ENCODE peak calls at places on chromosomes 4 and X, in five cellular contexts. One of them, this sample, is unnamed.

GRCh38 chr4:75867135-75867534 is 35.1 kb downstream of the PPEF2 start:
- DNase-seq in A549: no peak
- DNase-seq in GM23338: no peak
- DNase-seq in HepG2: no peak
- DNase-seq in K562: no peak
- DNase-seq in this sample: no peak

GRCh38 chr4:121107507-121107906 is 35.2 kb upstream of the NDNF start:
- DNase-seq in A549: no peak
- DNase-seq in GM23338: no peak
- DNase-seq in HepG2: no peak
- DNase-seq in K562: no peak
- DNase-seq in this sample: no peak

GRCh38 chr4:112386051-112386450 is 88.9 kb downstream of the ALPK1 start:
- DNase-seq in A549: no peak
- DNase-seq in GM23338: no peak
- DNase-seq in HepG2: no peak
- DNase-seq in K562: no peak
- DNase-seq in this sample: no peak

GRCh38 chr4:149521611-149522010 is 294.0 kb downstream of the IQCM start:
- DNase-seq in A549: no peak
- DNase-seq in GM23338: no peak
- DNase-seq in HepG2: no peak
- DNase-seq in K562: no peak
- DNase-seq in this sample: no peak

GRCh38 chr4:144316869-144317268 is 176.4 kb upstream of the GYPA start:
- DNase-seq in A549: no peak
- DNase-seq in GM23338: no peak
- DNase-seq in HepG2: no peak
- DNase-seq in K562: no peak
- DNase-seq in this sample: peak; percentile 4

GRCh38 chr4:18675586-18675985 is 654.0 kb upstream of the LCORL start:
- DNase-seq in A549: no peak
- DNase-seq in GM23338: no peak
- DNase-seq in HepG2: no peak
- DNase-seq in K562: no peak
- DNase-seq in this sample: no peak

GRCh38 chr4:185638548-185639301 is 103.4 kb upstream of the PDLIM3 start:
- DNase-seq in A549: no peak
- DNase-seq in GM23338: peak; percentile 59
- DNase-seq in HepG2: no peak
- DNase-seq in K562: no peak
- DNase-seq in this sample: no peak

GRCh38 chr4:169765845-169766244 is 8.1 kb upstream of the HPF1 start:
- DNase-seq in A549: no peak
- DNase-seq in GM23338: no peak
- DNase-seq in HepG2: no peak
- DNase-seq in K562: no peak
- DNase-seq in this sample: no peak

GRCh38 chr4:41334182-41334581 is 77.5 kb downstream of the UCHL1 start:
- DNase-seq in A549: no peak
- DNase-seq in GM23338: no peak
- DNase-seq in HepG2: no peak
- DNase-seq in K562: no peak
- DNase-seq in this sample: no peak

GRCh38 chr4:125322363-125322730 is 7.6 kb downstream of the FAT4 start:
- DNase-seq in A549: no peak
- DNase-seq in GM23338: no peak
- DNase-seq in HepG2: no peak
- DNase-seq in K562: no peak
- DNase-seq in this sample: no peak

GRCh38 chr4:2059034-2059725 is at the start of gene NAT8L:
- DNase-seq in A549: peak; percentile 48
- DNase-seq in GM23338: peak; percentile 83
- DNase-seq in HepG2: no peak
- DNase-seq in K562: peak; percentile 84
- DNase-seq in this sample: no peak

GRCh38 chrX:6228720-6229119 is at the start of gene NLGN4X:
- DNase-seq in A549: no peak
- DNase-seq in GM23338: peak; percentile 73
- DNase-seq in HepG2: no peak
- DNase-seq in K562: no peak
- DNase-seq in this sample: no peak

GRCh38 chr4:117957570-117957969 is 76.7 kb upstream of the NDST3 start:
- DNase-seq in A549: no peak
- DNase-seq in GM23338: no peak
- DNase-seq in HepG2: no peak
- DNase-seq in K562: no peak
- DNase-seq in this sample: no peak

GRCh38 chrX:15127010-15127409 is 142.9 kb downstream of the ASB9 start:
- DNase-seq in A549: no peak
- DNase-seq in GM23338: no peak
- DNase-seq in HepG2: no peak
- DNase-seq in K562: no peak
- DNase-seq in this sample: no peak

GRCh38 chrX:15087747-15088146 is 182.1 kb downstream of the ASB9 start:
- DNase-seq in A549: no peak
- DNase-seq in GM23338: no peak
- DNase-seq in HepG2: peak; percentile 5
- DNase-seq in K562: no peak
- DNase-seq in this sample: no peak

GRCh38 chrX:123993904-123994635 is 32.6 kb downstream of the STAG2 start:
- DNase-seq in A549: no peak
- DNase-seq in GM23338: no peak
- DNase-seq in HepG2: no peak
- DNase-seq in K562: no peak
- DNase-seq in this sample: no peak
- TF ChIP-seq JUNB in A549: no peak
- TF ChIP-seq JUNB in GM23338: no peak
- TF ChIP-seq JUNB in HepG2: no peak
- TF ChIP-seq JUNB in K562: no peak
- TF ChIP-seq JUNB in this sample: no peak

GRCh38 chr4:94413085-94413685 is 38.6 kb upstream of the PDLIM5 start:
- DNase-seq in A549: no peak
- DNase-seq in GM23338: no peak
- DNase-seq in HepG2: no peak
- DNase-seq in K562: no peak
- DNase-seq in this sample: no peak
- TF ChIP-seq JUNB in A549: no peak
- TF ChIP-seq JUNB in GM23338: no peak
- TF ChIP-seq JUNB in HepG2: no peak
- TF ChIP-seq JUNB in K562: no peak
- TF ChIP-seq JUNB in this sample: no peak

GRCh38 chrX:37653397-37654085 is 32.0 kb upstream of the XK start:
- DNase-seq in A549: no peak
- DNase-seq in GM23338: no peak
- DNase-seq in HepG2: no peak
- DNase-seq in K562: no peak
- DNase-seq in this sample: no peak
- TF ChIP-seq JUNB in A549: no peak
- TF ChIP-seq JUNB in GM23338: no peak
- TF ChIP-seq JUNB in HepG2: no peak
- TF ChIP-seq JUNB in K562: no peak
- TF ChIP-seq JUNB in this sample: no peak

DNA sequence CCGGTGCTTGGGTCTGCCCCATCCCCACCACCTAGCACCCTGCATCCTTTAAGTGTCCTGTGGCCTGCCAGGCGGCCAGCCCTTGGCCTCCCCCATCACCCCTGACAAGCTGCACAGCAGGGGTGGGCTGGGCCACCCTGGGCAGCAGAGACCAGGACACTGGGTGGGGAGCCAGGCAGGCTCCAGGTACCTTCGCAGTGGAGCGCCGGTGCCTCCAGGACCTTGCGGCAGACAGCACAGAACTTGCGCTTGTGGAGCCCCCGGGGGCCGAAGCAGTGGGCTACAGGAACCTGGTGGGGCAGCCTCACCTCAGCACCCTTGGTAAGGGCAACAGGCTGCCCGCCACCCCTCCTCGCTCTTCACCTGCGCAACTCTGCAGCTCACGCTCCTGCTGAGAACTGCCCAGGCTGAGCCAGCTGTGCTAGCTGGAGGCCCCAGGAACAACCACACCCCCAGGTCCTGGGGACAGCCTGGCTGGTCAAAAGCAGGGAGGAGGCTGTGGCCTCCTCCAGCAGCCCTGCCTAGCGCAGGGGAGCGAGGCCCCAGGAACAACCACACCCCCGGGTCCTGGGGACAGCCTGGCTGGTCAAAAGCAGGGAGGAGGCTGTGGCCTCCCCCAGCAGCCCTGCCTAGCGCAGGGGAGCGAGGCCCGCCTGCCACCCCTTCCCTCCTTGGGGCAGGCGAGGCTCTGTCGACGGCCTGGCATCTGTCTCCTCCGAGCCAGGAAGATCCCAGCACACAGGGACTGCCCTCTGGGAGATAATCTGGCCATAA is 4.6 kb downstream of the DGKQ start:
- DNase-seq in A549: no peak
- DNase-seq in GM23338: no peak
- DNase-seq in HepG2: no peak
- DNase-seq in K562: no peak
- DNase-seq in this sample: no peak
- TF ChIP-seq JUNB in A549: no peak
- TF ChIP-seq JUNB in GM23338: no peak
- TF ChIP-seq JUNB in HepG2: no peak
- TF ChIP-seq JUNB in K562: no peak
- TF ChIP-seq JUNB in this sample: no peak

GRCh38 chrX:123878177-123878576 is 18.3 kb downstream of the XIAP start:
- DNase-seq in A549: no peak
- DNase-seq in GM23338: no peak
- DNase-seq in HepG2: no peak
- DNase-seq in K562: no peak
- DNase-seq in this sample: no peak
- TF ChIP-seq JUNB in A549: no peak
- TF ChIP-seq JUNB in GM23338: no peak
- TF ChIP-seq JUNB in HepG2: no peak
- TF ChIP-seq JUNB in K562: no peak
- TF ChIP-seq JUNB in this sample: no peak

GRCh38 chr4:19969492-19969891 is 282.2 kb upstream of the SLIT2 start:
- DNase-seq in A549: no peak
- DNase-seq in GM23338: peak; percentile 16
- DNase-seq in HepG2: no peak
- DNase-seq in K562: no peak
- DNase-seq in this sample: no peak
- TF ChIP-seq JUNB in A549: no peak
- TF ChIP-seq JUNB in GM23338: no peak
- TF ChIP-seq JUNB in HepG2: no peak
- TF ChIP-seq JUNB in K562: no peak
- TF ChIP-seq JUNB in this sample: no peak

This sample was measured in GM12878.